ENCODE peak calls at places on chromosome 19, in five cellular contexts. K is trophoblast cell, C is H9, S is mesenchymal stem cell, E is H1. W is an unnamed sample.
A peak's percentile ranks its signal among the peaks of the same experiment; 100 is the strongest.

GRCh38 chr19:294819-295686 is 3.9 kb upstream of the PLPP2 start:
- DNase-seq in S (no peak), E (peak; percentile 91), K (peak; percentile 64), C (peak; percentile 80), W (no peak)

GRCh38 chr19:49716154-49716553 is 25.2 kb downstream of the CPT1C start:
- DNase-seq in C (no peak), S (peak; percentile 17), K (peak; percentile 9), E (no peak), W (no peak)

GRCh38 chr19:53982611-53983010 is 8.8 kb upstream of the CACNG6 start:
- DNase-seq in E (peak; percentile 66), S (no peak), C (peak; percentile 36), K (no peak), W (no peak)

GRCh38 chr19:58304255-58304654 is 922 bp upstream of the ERVK3-1 start:
- DNase-seq in C (no peak), K (no peak), E (no peak), S (no peak), W (no peak)

GRCh38 chr19:11479470-11480080 is 1.3 kb downstream of the ELAVL3 start:
- DNase-seq in K (peak; percentile 49), C (peak; percentile 92), S (no peak), E (peak; percentile 97), W (peak; percentile 50)

GRCh38 chr19:47151627-47152026 is 21.0 kb downstream of the SAE1 start:
- DNase-seq in S (no peak), K (no peak), E (no peak), C (no peak), W (no peak)

GRCh38 chr19:5369962-5370367 is 29.4 kb upstream of the PTPRS start:
- DNase-seq in C (peak; percentile 87), K (peak; percentile 95), E (peak; percentile 97), S (peak; percentile 14), W (peak; percentile 46)

GRCh38 chr19:45821103-45821521 is 6.0 kb upstream of the RSPH6A start:
- DNase-seq in K (no peak), C (no peak), S (no peak), E (no peak), W (no peak)

GRCh38 chr19:54203151-54203611 is 2.5 kb downstream of the RPS9 start:
- DNase-seq in C (no peak), K (no peak), S (no peak), E (no peak), W (no peak)

GRCh38 chr19:52735734-52736133 is 890 bp upstream of the ZNF611 start:
- DNase-seq in K (peak; percentile 96), S (peak; percentile 54), C (peak; percentile 97), E (peak; percentile 75), W (peak; percentile 47)

GRCh38 chr19:49559928-49560327 is 20.4 kb downstream of the NOSIP start:
- DNase-seq in C (peak; percentile 50), K (no peak), S (no peak), E (no peak), W (no peak)

GRCh38 chr19:49200238-49200862 is 42.8 kb downstream of the TRPM4 start:
- DNase-seq in S (no peak), E (no peak), K (no peak), C (peak; percentile 47), W (no peak)

GRCh38 chr19:47663435-47663910 is 49.7 kb upstream of the EHD2 start:
- DNase-seq in S (peak; percentile 97), K (peak; percentile 92), C (no peak), E (no peak), W (no peak)

GRCh38 chr19:19461671-19462622 is 53.4 kb downstream of the TSSK6 start:
- DNase-seq in K (no peak), E (peak; percentile 88), S (peak; percentile 59), C (peak; percentile 97), W (peak; percentile 54)

GRCh38 chr19:29017788-29018187 is 195.2 kb downstream of the UQCRFS1 start:
- DNase-seq in K (no peak), E (no peak), S (no peak), C (no peak), W (no peak)
- H3K27ac ChIP-seq in K (no peak overlapping the region), E (no peak overlapping the region), S (no peak overlapping the region), C (no peak overlapping the region), W (no peak overlapping the region)

DNA sequence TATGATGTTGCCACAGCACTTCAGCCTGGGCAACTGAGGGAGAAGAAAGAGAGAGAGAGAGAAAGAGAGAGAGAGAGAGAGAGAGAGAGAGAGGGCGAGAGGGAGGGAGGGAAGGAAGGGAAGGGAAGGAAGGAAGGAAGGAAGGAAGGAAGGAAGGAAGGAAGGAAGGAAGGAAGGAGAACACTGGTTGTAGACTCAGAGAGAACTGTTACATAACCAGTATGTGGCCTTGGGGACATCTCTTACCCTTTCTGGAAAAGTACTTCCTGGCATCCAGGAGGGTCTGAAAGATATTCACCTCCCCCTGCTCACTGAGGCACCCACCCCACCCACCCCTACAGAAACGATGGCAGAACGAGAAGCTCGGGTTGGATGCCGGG is 2.7 kb upstream of the ARHGEF1 start:
- DNase-seq in K (no peak), S (no peak), C (no peak), E (no peak), W (no peak)
- H4K8ac ChIP-seq in K (no peak overlapping the region), S (no peak overlapping the region), C (no peak overlapping the region), E (no peak overlapping the region), W (no peak overlapping the region)

GRCh38 chr19:42003506-42004294 is 9.7 kb upstream of the ATP1A3 start:
- DNase-seq in E (no peak), C (no peak), K (no peak), S (no peak), W (no peak)
- H2BK12ac ChIP-seq in E (no peak overlapping the region), C (no peak overlapping the region), K (no peak overlapping the region), S (no peak overlapping the region), W (no peak overlapping the region)

GRCh38 chr19:39411832-39412099 is 703 bp upstream of the PLEKHG2 start:
- DNase-seq in E (peak; percentile 87), K (peak; percentile 98), S (no peak), C (peak; percentile 81), W (peak; percentile 89)
- H3K27ac ChIP-seq in E (no peak overlapping the region), K (no peak overlapping the region), S (peak overlapping the region; percentile 58), C (no peak overlapping the region), W (no peak overlapping the region)

DNA sequence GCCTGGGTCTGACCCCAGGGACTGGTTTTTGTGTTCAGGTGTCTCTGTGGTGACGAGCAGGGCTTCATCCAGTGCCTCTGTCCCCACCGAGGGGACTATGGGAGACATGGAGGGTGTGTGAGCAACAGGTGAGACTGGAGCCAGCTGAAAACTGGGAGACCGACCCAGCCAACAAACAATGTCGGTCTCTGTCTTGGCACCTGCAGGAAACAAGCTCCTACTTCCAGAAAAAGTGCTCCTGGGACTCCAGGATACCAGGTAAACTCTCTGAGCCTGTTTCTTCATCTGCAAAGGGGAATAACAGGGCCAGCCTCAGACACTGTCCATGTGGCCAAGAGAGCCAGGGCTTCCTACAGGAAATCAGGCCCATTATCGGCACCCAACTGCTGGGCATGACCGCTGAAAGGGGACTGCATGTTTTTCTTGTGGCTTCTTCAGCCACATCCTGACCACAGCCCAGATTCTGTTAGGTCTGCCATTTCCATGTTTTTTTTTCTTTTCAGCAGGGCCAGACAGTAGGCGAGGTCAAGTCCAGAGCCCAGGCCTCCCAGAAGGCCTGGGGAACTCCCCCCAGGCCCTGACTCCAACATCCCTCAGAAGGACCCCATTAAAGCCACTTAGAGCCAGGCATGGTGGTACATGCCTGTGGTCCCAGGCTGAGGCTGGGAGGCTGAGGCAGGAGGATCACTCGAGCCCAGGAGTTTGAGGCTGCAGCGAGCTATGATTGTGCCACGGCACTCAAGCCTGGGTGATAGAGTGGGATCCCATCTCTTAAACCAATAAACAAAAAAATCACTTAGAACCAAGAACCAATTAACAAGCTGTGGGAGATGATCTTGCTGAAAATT is 833 bp upstream of the BST2 start:
- DNase-seq in S (peak; percentile 76), C (peak; percentile 49), K (no peak), E (no peak), W (no peak)
- H4K8ac ChIP-seq in S (peak overlapping the region; percentile 58), C (no peak overlapping the region), K (peak overlapping the region; percentile 55), E (no peak overlapping the region), W (no peak overlapping the region)

W was measured in neuronal stem cell.